ENCODE peak calls at places on chromosome 14, in seven cellular contexts. E, F, N, T, W, M and K are unnamed samples.

GRCh38 chr14:61527325-61528100 is 167.8 kb upstream of the HIF1A start:
- DNase-seq in E (no peak), F (no peak), N (peak; percentile 59), T (no peak), W (no peak), M (no peak), K (peak; percentile 30)

GRCh38 chr14:103260629-103261124 is 73.4 kb upstream of the EIF5 start:
- DNase-seq in E (peak; percentile 50), F (no peak), N (peak; percentile 81), T (no peak), W (no peak), M (no peak), K (no peak)

GRCh38 chr14:69043007-69043444 is 63.9 kb upstream of the ACTN1 start:
- DNase-seq in E (peak; percentile 69), F (no peak), N (no peak), T (peak; percentile 88), W (peak; percentile 29), M (no peak), K (no peak)

GRCh38 chr14:102171173-102172020 is 31.7 kb downstream of the WDR20 start:
- DNase-seq in E (no peak), F (no peak), N (no peak), T (no peak), W (no peak), M (no peak), K (no peak)

GRCh38 chr14:92568621-92569479 is 55.3 kb downstream of the RIN3 start:
- DNase-seq in E (no peak), F (no peak), N (no peak), T (no peak), W (no peak), M (no peak), K (no peak)

GRCh38 chr14:21505009-21505553 is 6.1 kb downstream of the METTL3 start:
- DNase-seq in E (no peak), F (no peak), N (no peak), T (no peak), W (no peak), M (no peak), K (no peak)

GRCh38 chr14:43041976-43042375 is 1435.3 kb downstream of the LRFN5 start:
- DNase-seq in E (no peak), F (no peak), N (no peak), T (no peak), W (no peak), M (no peak), K (no peak)

GRCh38 chr14:105605501-105606304 is 79.3 kb downstream of the TMEM121 start:
- DNase-seq in E (no peak), F (no peak), N (no peak), T (peak; percentile 78), W (no peak), M (no peak), K (no peak)

GRCh38 chr14:59845245-59845644 is 25.3 kb downstream of the RTN1 start:
- DNase-seq in E (no peak), F (no peak), N (no peak), T (no peak), W (no peak), M (no peak), K (no peak)

GRCh38 chr14:75277000-75277795 is 1.4 kb upstream of the FOS start:
- DNase-seq in E (peak; percentile 87), F (peak; percentile 77), N (peak; percentile 85), T (peak; percentile 98), W (peak; percentile 86), M (no peak), K (peak; percentile 66)

GRCh38 chr14:36226164-36226563 is 49.6 kb upstream of the PTCSC3 start:
- DNase-seq in E (no peak), F (no peak), N (no peak), T (no peak), W (no peak), M (no peak), K (no peak)

GRCh38 chr14:32940066-32940651 is 1.5 kb downstream of the NPAS3 start:
- DNase-seq in E (peak; percentile 76), F (no peak), N (peak; percentile 16), T (no peak), W (no peak), M (no peak), K (no peak)

GRCh38 chr14:74419086-74419485 is 6.9 kb downstream of the SYNDIG1L start:
- DNase-seq in E (no peak), F (no peak), N (no peak), T (no peak), W (no peak), M (no peak), K (no peak)

GRCh38 chr14:55094630-55095157 is 34.4 kb upstream of the LGALS3 start:
- DNase-seq in E (no peak), F (no peak), N (no peak), T (no peak), W (no peak), M (no peak), K (no peak)